ENCODE peak calls at places on chromosomes 4 and X, in nine cellular contexts. R is PC-9, L is HL-60, U is glutamatergic neuron, I is cardiac fibroblast, Q is GM23338, H is astrocyte of the spinal cord, J is tibial nerve, V is psoas muscle. A is an unnamed sample.

GRCh38 chrX:153226344-153227190 is 47.5 kb downstream of the MAGEA1 start:
- DNase-seq in L (no peak), V (peak), H (peak), J (peak), Q (peak), I (peak), U (peak), R (peak), A (no peak)

GRCh38 chr4:159283697-159284492 is 181.0 kb downstream of the RAPGEF2 start:
- DNase-seq in V (no peak), I (peak), R (peak), Q (peak), H (peak), U (no peak), J (no peak), L (no peak), A (no peak)

GRCh38 chr4:141636771-141637460 is 533 bp downstream of the IL15 start:
- DNase-seq in Q (peak), V (peak), H (peak), J (no peak), I (peak), U (peak), R (peak), L (no peak), A (peak)

GRCh38 chr4:3531306-3531886 is 826 bp downstream of the LRPAP1 start:
- DNase-seq in I (peak), Q (no peak), L (peak), H (no peak), V (peak), U (no peak), R (no peak), J (no peak), A (no peak)

GRCh38 chr4:147440442-147440841 is 40.5 kb upstream of the EDNRA start:
- DNase-seq in I (no peak), V (no peak), L (no peak), R (no peak), J (no peak), U (no peak), Q (no peak), H (no peak), A (no peak)

GRCh38 chr4:39621582-39621981 is 17.1 kb downstream of the SMIM14 start:
- DNase-seq in L (no peak), H (peak), J (no peak), V (peak), I (peak), R (peak), U (no peak), Q (peak), A (no peak)

GRCh38 chr4:1014395-1015167 is 3.2 kb downstream of the FGFRL1 start:
- DNase-seq in J (no peak), V (no peak), U (no peak), H (peak), Q (no peak), I (no peak), L (no peak), R (no peak), A (no peak)

GRCh38 chrX:21374994-21375794 is 976 bp downstream of the CNKSR2 start:
- DNase-seq in H (no peak), U (peak), L (no peak), R (no peak), V (peak), J (no peak), I (no peak), Q (peak), A (no peak)

GRCh38 chrX:23118890-23119527 is 119.2 kb downstream of the DDX53 start:
- DNase-seq in V (no peak), H (peak), Q (peak), U (no peak), L (no peak), R (no peak), I (no peak), J (no peak), A (no peak)

GRCh38 chrX:151697537-151697936 is 2.3 kb downstream of the PRRG3 start:
- DNase-seq in J (peak), U (no peak), H (no peak), I (peak), Q (no peak), L (no peak), R (no peak), V (no peak), A (no peak)

GRCh38 chr4:83852085-83852451 is 316.2 kb downstream of the GPAT3 start:
- DNase-seq in R (no peak), U (no peak), H (peak), I (peak), L (no peak), J (no peak), V (no peak), Q (peak), A (no peak)

GRCh38 chrX:56385336-56385735 is 153.2 kb downstream of the KLF8 start:
- DNase-seq in H (no peak), I (no peak), L (no peak), V (no peak), Q (no peak), J (no peak), R (peak), U (no peak), A (no peak)

GRCh38 chrX:47540754-47541538 is 20.1 kb upstream of the ARAF start:
- DNase-seq in H (peak), V (peak), L (no peak), U (peak), R (peak), J (peak), Q (peak), I (peak), A (no peak)

GRCh38 chrX:29229802-29230201 is 642.6 kb downstream of the IL1RAPL1 start:
- DNase-seq in J (no peak), I (peak), U (no peak), L (no peak), Q (no peak), H (peak), R (no peak), V (no peak), A (no peak)

GRCh38 chr4:53196872-53197759 is 168.7 kb downstream of the SCFD2 start:
- DNase-seq in I (peak), U (no peak), J (no peak), R (no peak), H (peak), L (peak), V (no peak), Q (peak), A (peak)

GRCh38 chrX:129039176-129039575 is 484.1 kb downstream of the SMARCA1 start:
- DNase-seq in I (no peak), R (no peak), H (no peak), V (no peak), L (no peak), Q (no peak), U (no peak), J (no peak), A (no peak)

GRCh38 chrX:50812995-50813842 is 775 bp downstream of the SHROOM4 start:
- DNase-seq in R (no peak), U (peak), I (peak), J (no peak), H (peak), Q (peak), V (peak), L (no peak), A (no peak)

GRCh38 chrX:331772-332495 is 13.3 kb upstream of the GTPBP6 start:
- DNase-seq in R (no peak), U (no peak), J (no peak), Q (no peak), L (no peak), H (no peak), V (peak), I (no peak), A (no peak)

GRCh38 chrX:6778547-6779231 is 243.8 kb upstream of the VCX3A start:
- DNase-seq in U (no peak), J (no peak), L (no peak), R (no peak), V (no peak), I (no peak), Q (peak), H (no peak), A (no peak)

GRCh38 chr4:6762244-6762615 is 20.3 kb upstream of the KIAA0232 start:
- DNase-seq in L (no peak), Q (no peak), V (no peak), I (no peak), R (no peak), U (no peak), J (no peak), H (no peak), A (no peak)

DNA sequence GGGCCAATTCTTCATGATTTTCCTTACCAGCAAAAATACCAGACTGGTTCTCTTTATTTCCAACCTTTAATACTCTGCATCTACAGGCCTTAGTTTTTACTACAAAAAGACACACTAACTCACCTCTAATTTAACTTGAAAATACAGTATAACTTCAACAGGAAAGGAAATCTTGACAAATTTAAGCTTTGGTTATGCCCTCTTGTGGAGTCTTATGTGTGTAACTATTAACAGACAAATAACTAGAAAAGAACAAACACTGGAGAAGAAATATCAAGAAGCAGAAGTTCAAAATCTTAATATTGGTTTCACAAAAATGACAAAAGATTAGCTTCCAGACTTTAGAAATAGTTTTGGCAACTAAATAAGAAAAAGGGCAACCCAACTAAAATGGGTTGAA is 33.0 kb downstream of the PPA2 start:
- DNase-seq in L (no peak), U (no peak), I (peak), J (no peak), Q (no peak), R (no peak), V (no peak), H (no peak), A (no peak)
- TF ChIP-seq CTCF in L (no peak), U (no peak), I (no peak), J (no peak), Q (no peak), R (no peak), V (no peak), H (no peak), A (no peak)

DNA sequence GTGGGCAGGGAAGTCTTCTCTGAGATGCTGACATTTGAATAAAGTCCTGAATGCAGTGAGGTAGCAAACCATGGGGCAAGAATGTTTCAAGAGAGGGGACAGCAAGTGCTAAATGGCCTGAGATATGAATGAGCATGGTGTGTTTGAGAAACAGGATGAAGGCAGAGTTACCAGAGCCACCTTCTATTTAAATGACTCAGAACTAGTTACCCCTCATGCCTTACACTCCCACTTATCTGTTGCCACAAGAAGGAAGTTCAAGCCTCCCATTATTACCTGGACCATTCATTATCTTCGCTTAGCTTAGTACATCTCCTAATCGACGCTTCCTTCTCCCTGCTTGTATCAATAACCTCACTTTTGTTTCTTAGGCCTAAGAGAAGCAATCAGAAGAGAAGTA is 67.7 kb upstream of the STARD8 start:
- DNase-seq in Q (no peak), V (no peak), J (no peak), L (no peak), I (no peak), U (no peak), R (no peak), H (no peak), A (no peak)
- TF ChIP-seq CTCF in Q (no peak), V (no peak), J (no peak), L (no peak), I (no peak), U (no peak), R (no peak), H (no peak), A (no peak)

DNA sequence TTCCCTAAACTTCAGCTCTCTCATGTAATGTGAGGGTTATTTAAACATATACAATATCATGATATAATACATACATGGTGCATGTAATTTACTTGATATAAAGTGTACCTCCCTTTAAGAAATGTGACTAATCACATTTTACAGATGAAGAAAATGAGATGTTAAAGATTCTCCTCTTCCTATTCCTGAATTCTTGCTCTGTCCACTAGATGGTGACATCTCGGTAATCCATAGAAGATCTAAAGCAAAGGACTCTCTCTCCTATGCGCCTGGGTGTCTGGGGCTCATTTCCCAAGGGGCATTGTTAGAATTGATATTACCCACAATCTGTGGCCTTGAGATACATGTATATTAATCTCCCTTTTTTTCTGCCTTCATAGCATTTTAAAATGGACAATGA is 804.9 kb downstream of the RAB28 start:
- DNase-seq in I (peak), J (no peak), V (no peak), U (no peak), R (no peak), H (no peak), Q (peak), L (no peak), A (no peak)
- TF ChIP-seq CTCF in I (peak), J (no peak), V (no peak), U (peak), R (peak), H (no peak), Q (peak), L (peak), A (peak)

GRCh38 chr4:164529058-164529457 is 224.9 kb upstream of the SMIM31 start:
- DNase-seq in I (no peak), Q (no peak), V (no peak), H (no peak), U (no peak), R (no peak), L (no peak), J (no peak), A (no peak)

GRCh38 chr4:164529486-164529885 is 224.4 kb upstream of the SMIM31 start:
- DNase-seq in J (no peak), L (no peak), H (no peak), V (no peak), I (no peak), R (no peak), U (no peak), Q (no peak), A (no peak)

GRCh38 chr4:164536829-164537228 is 217.1 kb upstream of the SMIM31 start:
- DNase-seq in Q (no peak), I (peak), R (peak), V (peak), H (peak), L (no peak), J (no peak), U (no peak), A (no peak)

GRCh38 chr4:164526916-164527315 is 227.0 kb upstream of the SMIM31 start:
- DNase-seq in Q (peak), I (no peak), H (no peak), J (no peak), U (no peak), L (no peak), R (no peak), V (no peak), A (no peak)

GRCh38 chr4:164531336-164531735 is 222.6 kb upstream of the SMIM31 start:
- DNase-seq in I (no peak), J (no peak), V (no peak), R (no peak), L (no peak), H (no peak), Q (no peak), U (no peak), A (no peak)
- TF ChIP-seq CTCF in I (no peak), J (no peak), V (no peak), R (no peak), L (no peak), H (no peak), Q (no peak), U (no peak), A (no peak)

GRCh38 chrX:115949900-115950822 is 220.4 kb upstream of the AGTR2 start:
- DNase-seq in J (no peak), Q (peak), I (no peak), V (peak), U (no peak), R (peak), H (no peak), L (no peak), A (peak)
- TF ChIP-seq CTCF in J (peak), Q (peak), I (no peak), V (peak), U (no peak), R (peak), H (no peak), L (no peak), A (peak)

GRCh38 chr4:173360587-173361221 is 10.1 kb upstream of the SAP30 start:
- DNase-seq in Q (peak), V (no peak), U (no peak), R (no peak), J (no peak), I (peak), H (peak), L (no peak), A (no peak)
- TF ChIP-seq CTCF in Q (peak), V (peak), U (no peak), R (peak), J (no peak), I (peak), H (peak), L (peak), A (no peak)

A was measured in GM13977.